ENCODE peak calls at places on chromosome 21, in nine cellular contexts. K is SK-N-SH, X is psoas muscle, M is adipocyte, J is HCT116, V is left lung, E is aorta, C is tibial artery, Q is astrocyte. S is an unnamed sample.
A peak's percentile ranks its signal among the peaks of the same experiment; 100 is the strongest.

GRCh38 chr21:41168391-41169257 is 664 bp downstream of the BACE2 start:
- DNase-seq in X (peak; percentile 69), M (peak; percentile 79), C (peak; percentile 90), Q (peak; percentile 72), V (peak; percentile 59), K (peak; percentile 27), J (no peak), E (peak; percentile 78), S (peak; percentile 45)

GRCh38 chr21:28832013-28832714 is 160.5 kb downstream of the LTN1 start:
- DNase-seq in E (no peak), M (no peak), K (no peak), C (no peak), Q (peak; percentile 21), J (no peak), V (no peak), X (no peak), S (no peak)

GRCh38 chr21:34722684-34723300 is 54.0 kb downstream of the CLIC6 start:
- DNase-seq in E (no peak), K (peak; percentile 35), C (no peak), X (no peak), Q (no peak), V (no peak), M (no peak), J (no peak), S (no peak)

GRCh38 chr21:16194851-16195251 is 465.1 kb downstream of the USP25 start:
- DNase-seq in J (no peak), K (no peak), M (peak; percentile 53), Q (peak; percentile 45), X (no peak), C (no peak), E (no peak), V (no peak), S (no peak)

GRCh38 chr21:26850116-26850643 is 5.0 kb upstream of the ADAMTS1 start:
- DNase-seq in E (no peak), V (no peak), K (peak; percentile 51), M (peak; percentile 76), J (peak; percentile 2), C (no peak), Q (peak; percentile 7), X (no peak), S (no peak)

GRCh38 chr21:46555225-46555617 is 49.7 kb downstream of the S100B start:
- DNase-seq in J (no peak), K (no peak), V (no peak), E (no peak), Q (no peak), X (no peak), M (no peak), C (no peak), S (no peak)

GRCh38 chr21:26171310-26172100 is 935 bp upstream of the APP start:
- DNase-seq in C (no peak), J (no peak), Q (no peak), E (no peak), X (no peak), V (no peak), M (no peak), K (peak; percentile 26), S (no peak)

GRCh38 chr21:34812510-34813265 is 143.9 kb downstream of the CLIC6 start:
- DNase-seq in M (peak; percentile 86), C (no peak), J (no peak), Q (peak; percentile 96), E (no peak), K (no peak), X (no peak), V (no peak), S (no peak)

GRCh38 chr21:35860181-35860869 is 200.0 kb downstream of the SETD4 start:
- DNase-seq in Q (no peak), M (no peak), X (no peak), E (no peak), C (no peak), V (no peak), J (no peak), K (no peak), S (no peak)

GRCh38 chr21:18244721-18245486 is at the start of gene CHODL:
- DNase-seq in K (peak; percentile 11), Q (no peak), M (no peak), E (peak; percentile 42), C (peak; percentile 62), X (no peak), V (no peak), J (no peak), S (no peak)

GRCh38 chr21:45511007-45511406 is 31.2 kb downstream of the SLC19A1 start:
- DNase-seq in K (no peak), J (no peak), C (peak; percentile 53), X (peak; percentile 38), M (no peak), V (peak; percentile 22), Q (no peak), E (peak; percentile 27), S (no peak)

GRCh38 chr21:34935868-34936267 is 113.2 kb downstream of the RUNX1 start:
- DNase-seq in J (no peak), V (no peak), X (no peak), M (no peak), Q (peak; percentile 42), C (no peak), E (no peak), K (no peak), S (no peak)

GRCh38 chr21:15841856-15842564 is 112.2 kb downstream of the USP25 start:
- DNase-seq in M (peak; percentile 67), V (no peak), Q (peak; percentile 87), J (no peak), K (no peak), C (no peak), E (no peak), X (no peak), S (no peak)

GRCh38 chr21:42237161-42237560 is 18.2 kb downstream of the ABCG1 start:
- DNase-seq in X (peak; percentile 11), K (no peak), C (no peak), J (no peak), Q (no peak), V (no peak), E (no peak), M (no peak), S (no peak)
- H3K4me1 ChIP-seq in X (peaks cover 51% of the 10 kb centered on the region), K (peaks cover 46% of the 10 kb centered on the region), C (peaks cover 48% of the 10 kb centered on the region), J (peaks cover 33% of the 10 kb centered on the region), Q (peaks cover 12% of the 10 kb centered on the region), V (peaks cover 69% of the 10 kb centered on the region), E (no peaks in the 10 kb centered on the region), M (peaks cover 35% of the 10 kb centered on the region), S (peaks cover 68% of the 10 kb centered on the region)

GRCh38 chr21:37375866-37376574 is 9.4 kb downstream of the DYRK1A start:
- DNase-seq in M (no peak), J (no peak), X (no peak), K (no peak), Q (no peak), E (no peak), C (no peak), V (no peak), S (no peak)
- H3K4me1 ChIP-seq in M (peaks cover 11% of the 10 kb centered on the region), J (peaks cover 40% of the 10 kb centered on the region), X (peaks cover 94% of the 10 kb centered on the region), K (peaks cover 9% of the 10 kb centered on the region), Q (peaks cover 22% of the 10 kb centered on the region), E (peaks cover 17% of the 10 kb centered on the region), C (peaks cover 97% of the 10 kb centered on the region), V (peaks cover 96% of the 10 kb centered on the region), S (peaks cover 97% of the 10 kb centered on the region)

GRCh38 chr21:44018127-44018526 is 6.0 kb downstream of the TRAPPC10 start:
- DNase-seq in V (no peak), X (no peak), C (no peak), J (no peak), K (no peak), E (peak; percentile 10), Q (no peak), M (no peak), S (no peak)
- H3K4me1 ChIP-seq in V (peaks cover 90% of the 10 kb centered on the region), X (peaks cover 70% of the 10 kb centered on the region), C (peaks cover 31% of the 10 kb centered on the region), J (peaks cover 10% of the 10 kb centered on the region), K (peaks cover 13% of the 10 kb centered on the region), E (no peaks in the 10 kb centered on the region), Q (peaks cover 7% of the 10 kb centered on the region), M (peaks cover 43% of the 10 kb centered on the region), S (peaks cover 37% of the 10 kb centered on the region)

GRCh38 chr21:20729376-20729775 is 268.8 kb upstream of the NCAM2 start:
- DNase-seq in Q (peak; percentile 2), M (no peak), C (no peak), X (no peak), K (no peak), J (no peak), E (no peak), V (no peak), S (no peak)
- H3K4me1 ChIP-seq in Q (no peaks in the 10 kb centered on the region), M (no peaks in the 10 kb centered on the region), C (no peaks in the 10 kb centered on the region), X (no peaks in the 10 kb centered on the region), K (no peaks in the 10 kb centered on the region), J (no peaks in the 10 kb centered on the region), E (no peaks in the 10 kb centered on the region), V (no peaks in the 10 kb centered on the region), S (no peaks in the 10 kb centered on the region)

GRCh38 chr21:32426066-32426465 is 13.6 kb downstream of the EVA1C start:
- DNase-seq in J (no peak), X (no peak), V (no peak), E (no peak), Q (no peak), M (no peak), K (no peak), C (no peak), S (no peak)
- H3K4me1 ChIP-seq in J (peaks cover 43% of the 10 kb centered on the region), X (no peaks in the 10 kb centered on the region), V (no peaks in the 10 kb centered on the region), E (peaks cover 2% of the 10 kb centered on the region), Q (peaks cover 39% of the 10 kb centered on the region), M (peaks cover 36% of the 10 kb centered on the region), K (no peaks in the 10 kb centered on the region), C (peaks cover 40% of the 10 kb centered on the region), S (no peaks in the 10 kb centered on the region)

GRCh38 chr21:31874817-31875216 is 2.0 kb downstream of the HUNK start:
- DNase-seq in E (no peak), M (no peak), J (no peak), K (no peak), V (no peak), Q (no peak), X (no peak), C (no peak), S (no peak)
- H3K4me1 ChIP-seq in E (no peaks in the 10 kb centered on the region), M (peaks cover 9% of the 10 kb centered on the region), J (no peaks in the 10 kb centered on the region), K (peaks cover 19% of the 10 kb centered on the region), V (peaks cover 21% of the 10 kb centered on the region), Q (no peaks in the 10 kb centered on the region), X (peaks cover 14% of the 10 kb centered on the region), C (peaks cover 41% of the 10 kb centered on the region), S (peaks cover 6% of the 10 kb centered on the region)

S was measured in heart right ventricle.